ENCODE peak calls at places on chromosomes 3 and 15, in six cellular contexts. One of them, this sample, is unnamed.

GRCh38 chr15:50046868-50047267 is 72.2 kb downstream of the ATP8B4 start:
- DNase-seq in K562: no peak
- DNase-seq in H1: no peak
- DNase-seq in SK-N-SH: peak
- DNase-seq in HepG2: no peak
- DNase-seq in GM12878: no peak
- DNase-seq in this sample: no peak

GRCh38 chr3:32420138-32420981 is 28.7 kb downstream of the CMTM7 start:
- DNase-seq in K562: no peak
- DNase-seq in GM12878: peak
- DNase-seq in SK-N-SH: no peak
- DNase-seq in HepG2: peak
- DNase-seq in H1: peak
- DNase-seq in this sample: no peak

GRCh38 chr3:141960731-141961130 is 84.3 kb downstream of the ATP1B3 start:
- DNase-seq in HepG2: no peak
- DNase-seq in SK-N-SH: no peak
- DNase-seq in K562: no peak
- DNase-seq in H1: no peak
- DNase-seq in GM12878: no peak
- DNase-seq in this sample: no peak

GRCh38 chr15:62809968-62810260 is 232.6 kb upstream of the TPM1 start:
- DNase-seq in GM12878: no peak
- DNase-seq in H1: no peak
- DNase-seq in SK-N-SH: no peak
- DNase-seq in HepG2: no peak
- DNase-seq in K562: no peak
- DNase-seq in this sample: no peak

GRCh38 chr15:65638107-65638506 is 16.4 kb downstream of the SLC24A1 start:
- DNase-seq in H1: no peak
- DNase-seq in K562: no peak
- DNase-seq in HepG2: no peak
- DNase-seq in GM12878: no peak
- DNase-seq in SK-N-SH: no peak
- DNase-seq in this sample: no peak

GRCh38 chr3:42473083-42473932 is 29.1 kb upstream of the VIPR1 start:
- DNase-seq in K562: no peak
- DNase-seq in SK-N-SH: no peak
- DNase-seq in HepG2: no peak
- DNase-seq in GM12878: no peak
- DNase-seq in H1: no peak
- DNase-seq in this sample: no peak

GRCh38 chr3:35739181-35739809 is 100.0 kb downstream of the ARPP21 start:
- DNase-seq in H1: no peak
- DNase-seq in SK-N-SH: no peak
- DNase-seq in K562: no peak
- DNase-seq in HepG2: no peak
- DNase-seq in GM12878: no peak
- DNase-seq in this sample: no peak

GRCh38 chr3:192571197-192571791 is 156.0 kb downstream of the FGF12 start:
- DNase-seq in K562: no peak
- DNase-seq in GM12878: no peak
- DNase-seq in H1: no peak
- DNase-seq in HepG2: no peak
- DNase-seq in SK-N-SH: peak
- DNase-seq in this sample: no peak

GRCh38 chr15:41285285-41285684 is 47.1 kb downstream of the OIP5 start:
- DNase-seq in HepG2: no peak
- DNase-seq in H1: no peak
- DNase-seq in K562: no peak
- DNase-seq in GM12878: no peak
- DNase-seq in SK-N-SH: no peak
- DNase-seq in this sample: no peak

GRCh38 chr3:158909870-158910269 is 108.0 kb downstream of the MFSD1 start:
- DNase-seq in HepG2: no peak
- DNase-seq in K562: no peak
- DNase-seq in H1: no peak
- DNase-seq in SK-N-SH: no peak
- DNase-seq in GM12878: no peak
- DNase-seq in this sample: no peak

GRCh38 chr15:39631357-39631756 is 50.5 kb downstream of the THBS1 start:
- DNase-seq in SK-N-SH: no peak
- DNase-seq in HepG2: no peak
- DNase-seq in H1: no peak
- DNase-seq in GM12878: no peak
- DNase-seq in K562: peak
- DNase-seq in this sample: no peak

GRCh38 chr3:55454611-55455010 is 32.5 kb downstream of the WNT5A start:
- DNase-seq in K562: no peak
- DNase-seq in GM12878: no peak
- DNase-seq in H1: no peak
- DNase-seq in SK-N-SH: no peak
- DNase-seq in HepG2: no peak
- DNase-seq in this sample: no peak

GRCh38 chr3:13066236-13066635 is 7.0 kb downstream of the IQSEC1 start:
- DNase-seq in SK-N-SH: no peak
- DNase-seq in K562: no peak
- DNase-seq in H1: no peak
- DNase-seq in GM12878: no peak
- DNase-seq in HepG2: no peak
- DNase-seq in this sample: no peak

GRCh38 chr3:52473031-52473430 is 17.6 kb downstream of the NISCH start:
- DNase-seq in GM12878: no peak
- DNase-seq in HepG2: no peak
- DNase-seq in SK-N-SH: no peak
- DNase-seq in H1: no peak
- DNase-seq in K562: no peak
- DNase-seq in this sample: no peak

GRCh38 chr3:112228786-112229185 is 65.2 kb downstream of the SLC9C1 start:
- DNase-seq in GM12878: no peak
- DNase-seq in SK-N-SH: no peak
- DNase-seq in H1: no peak
- DNase-seq in K562: no peak
- DNase-seq in HepG2: no peak
- DNase-seq in this sample: no peak

DNA sequence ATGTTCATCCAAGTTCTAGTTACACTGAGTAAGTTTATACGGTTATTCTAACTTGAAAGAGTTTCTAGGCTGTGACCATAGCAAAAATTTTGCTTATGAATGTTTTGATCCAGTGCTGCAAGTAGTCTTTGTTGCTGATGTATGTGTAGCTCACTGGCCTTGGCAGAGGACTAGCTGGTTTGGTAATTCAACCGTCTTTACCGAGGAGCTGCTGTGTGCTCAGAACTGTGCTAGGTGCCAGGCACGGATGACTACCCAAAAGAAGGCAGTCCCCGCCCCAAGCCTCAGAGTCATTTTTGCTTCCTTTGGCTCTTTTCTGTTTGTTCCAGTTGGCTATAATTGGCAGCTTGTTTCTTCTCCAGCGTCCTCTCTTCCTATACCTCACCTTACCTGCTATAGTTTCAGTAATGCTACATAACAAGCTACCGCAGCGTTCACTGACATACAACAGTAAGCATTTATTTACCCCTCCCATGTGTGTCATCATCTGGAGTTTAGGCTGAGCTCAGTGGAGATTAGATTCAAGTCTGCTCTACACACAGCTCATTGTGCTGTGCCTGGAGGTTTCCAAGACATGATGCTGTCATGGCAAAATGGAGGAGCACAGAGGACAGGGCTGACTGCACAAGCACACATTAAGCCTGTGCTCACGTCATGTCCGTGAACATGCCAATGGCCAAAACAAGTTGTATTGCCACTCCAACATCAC is 334.0 kb upstream of the TRIM42 start:
- DNase-seq in GM12878: no peak
- DNase-seq in K562: no peak
- DNase-seq in SK-N-SH: no peak
- DNase-seq in H1: no peak
- DNase-seq in HepG2: no peak
- DNase-seq in this sample: no peak
- TF ChIP-seq GABPA in GM12878: no peak
- TF ChIP-seq GABPA in K562: no peak
- TF ChIP-seq GABPA in SK-N-SH: no peak
- TF ChIP-seq GABPA in H1: no peak
- TF ChIP-seq GABPA in HepG2: no peak
- TF ChIP-seq GABPA in this sample: no peak

GRCh38 chr15:67022587-67022986 is 42.8 kb upstream of the SMAD3 start:
- DNase-seq in H1: no peak
- DNase-seq in K562: no peak
- DNase-seq in GM12878: no peak
- DNase-seq in HepG2: no peak
- DNase-seq in SK-N-SH: no peak
- DNase-seq in this sample: no peak

GRCh38 chr15:67024998-67025368 is 40.4 kb upstream of the SMAD3 start:
- DNase-seq in GM12878: no peak
- DNase-seq in HepG2: no peak
- DNase-seq in SK-N-SH: no peak
- DNase-seq in K562: no peak
- DNase-seq in H1: no peak
- DNase-seq in this sample: no peak

GRCh38 chr15:67023517-67024321 is 41.7 kb upstream of the SMAD3 start:
- DNase-seq in K562: no peak
- DNase-seq in GM12878: no peak
- DNase-seq in HepG2: no peak
- DNase-seq in H1: no peak
- DNase-seq in SK-N-SH: no peak
- DNase-seq in this sample: no peak

GRCh38 chr15:67025719-67026118 is 39.7 kb upstream of the SMAD3 start:
- DNase-seq in H1: no peak
- DNase-seq in GM12878: no peak
- DNase-seq in HepG2: no peak
- DNase-seq in SK-N-SH: peak
- DNase-seq in K562: no peak
- DNase-seq in this sample: peak

DNA sequence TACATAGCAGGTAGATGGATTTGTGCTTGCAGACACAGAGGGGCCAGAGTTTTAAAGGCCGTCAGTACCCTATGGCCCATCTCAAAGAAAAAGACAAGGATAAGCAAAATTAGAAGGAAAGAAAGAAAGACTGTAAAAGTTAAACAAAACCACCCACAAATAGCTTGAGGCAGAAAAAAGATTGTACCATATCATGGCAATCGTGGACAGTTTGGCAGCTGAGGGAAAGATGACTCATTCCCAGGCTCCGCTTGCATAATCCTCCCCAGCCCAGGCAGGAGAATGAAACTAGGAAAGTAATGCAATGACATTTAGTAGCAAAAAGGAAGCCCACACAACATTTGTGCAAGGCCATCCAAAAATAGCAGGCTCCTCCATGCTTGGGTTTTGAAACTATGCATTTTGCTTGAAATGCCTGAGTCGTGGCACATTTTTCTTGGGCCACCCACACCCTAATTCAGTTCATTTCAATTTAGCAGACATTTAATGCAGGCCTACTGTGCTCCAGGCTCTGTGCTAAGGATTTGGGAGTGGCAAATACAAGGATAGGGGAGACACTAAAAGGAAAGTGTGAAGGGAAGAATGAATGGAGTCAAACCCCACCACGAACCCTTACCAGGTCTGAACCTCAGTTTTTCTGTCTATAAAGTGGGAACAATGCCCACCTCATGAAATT is 40.9 kb upstream of the SMAD3 start:
- DNase-seq in H1: no peak
- DNase-seq in HepG2: peak
- DNase-seq in GM12878: peak
- DNase-seq in K562: peak
- DNase-seq in SK-N-SH: peak
- DNase-seq in this sample: peak
- TF ChIP-seq POLR2AphosphoS5 in H1: no peak
- TF ChIP-seq POLR2AphosphoS5 in HepG2: no peak
- TF ChIP-seq POLR2AphosphoS5 in GM12878: no peak
- TF ChIP-seq POLR2AphosphoS5 in K562: peak
- TF ChIP-seq POLR2AphosphoS5 in SK-N-SH: peak
- TF ChIP-seq POLR2AphosphoS5 in this sample: peak

DNA sequence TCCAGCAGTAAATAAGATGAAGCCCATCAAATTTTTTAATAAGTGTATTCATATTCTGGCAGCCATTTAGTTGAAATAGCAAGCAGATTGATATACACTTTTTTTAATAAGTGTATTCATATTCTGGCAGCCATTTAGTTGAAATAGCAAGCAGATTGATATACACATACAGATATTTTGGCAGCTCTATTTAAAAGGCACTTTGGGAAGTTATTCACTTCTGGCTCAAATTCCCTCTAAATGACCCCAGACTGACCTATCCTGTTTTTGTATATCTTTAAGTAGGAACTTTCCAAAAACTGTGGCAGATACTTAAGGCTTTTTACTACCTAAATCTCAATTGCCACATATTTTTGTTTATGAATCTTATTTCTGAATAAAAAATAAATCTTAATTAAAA is 122.3 kb downstream of the PLD1 start:
- DNase-seq in H1: no peak
- DNase-seq in K562: no peak
- DNase-seq in GM12878: no peak
- DNase-seq in SK-N-SH: no peak
- DNase-seq in HepG2: no peak
- DNase-seq in this sample: no peak
- TF ChIP-seq GABPA in H1: no peak
- TF ChIP-seq GABPA in K562: no peak
- TF ChIP-seq GABPA in GM12878: no peak
- TF ChIP-seq GABPA in SK-N-SH: no peak
- TF ChIP-seq GABPA in HepG2: no peak
- TF ChIP-seq GABPA in this sample: no peak

GRCh38 chr3:182717216-182717615 is 76.1 kb upstream of the ATP11B start:
- DNase-seq in H1: no peak
- DNase-seq in K562: no peak
- DNase-seq in HepG2: no peak
- DNase-seq in SK-N-SH: no peak
- DNase-seq in GM12878: peak
- DNase-seq in this sample: no peak
- TF ChIP-seq POLR2AphosphoS5 in H1: no peak
- TF ChIP-seq POLR2AphosphoS5 in K562: no peak
- TF ChIP-seq POLR2AphosphoS5 in HepG2: no peak
- TF ChIP-seq POLR2AphosphoS5 in SK-N-SH: no peak
- TF ChIP-seq POLR2AphosphoS5 in GM12878: no peak
- TF ChIP-seq POLR2AphosphoS5 in this sample: no peak

DNA sequence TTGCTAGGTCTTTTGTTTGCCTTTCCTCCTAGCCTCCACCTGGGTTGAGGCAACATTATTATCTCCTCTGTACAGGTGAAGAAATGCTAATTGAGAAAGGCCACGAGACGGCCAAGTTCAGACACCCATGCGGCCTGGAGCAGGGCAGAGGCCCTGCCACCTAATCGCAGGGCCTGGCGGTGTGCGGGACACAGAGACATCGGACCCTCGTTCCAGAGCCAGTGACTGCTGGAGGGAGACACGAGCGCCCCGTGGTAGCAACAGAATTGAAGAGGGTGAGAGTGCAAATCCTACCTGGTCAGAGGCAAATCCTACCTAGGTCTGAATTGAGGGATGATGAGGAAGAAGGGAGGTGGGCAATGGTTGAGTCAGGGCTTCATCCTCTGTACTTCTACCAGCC is 113.8 kb upstream of the MEF2A start:
- DNase-seq in H1: no peak
- DNase-seq in SK-N-SH: no peak
- DNase-seq in GM12878: no peak
- DNase-seq in HepG2: no peak
- DNase-seq in K562: no peak
- DNase-seq in this sample: no peak
- TF ChIP-seq GABPA in H1: no peak
- TF ChIP-seq GABPA in SK-N-SH: no peak
- TF ChIP-seq GABPA in GM12878: no peak
- TF ChIP-seq GABPA in HepG2: no peak
- TF ChIP-seq GABPA in K562: no peak
- TF ChIP-seq GABPA in this sample: no peak